ENCODE peak calls at places on chromosomes 7 and 10, in seven cellular contexts. H is A549, I is fibroblast of lung, T is psoas muscle, S is ovary, K is brain microvascular endothelial cell, D is left ventricle myocardium inferior. B is an unnamed sample.

GRCh38 chr7:37329940-37330339 is 118.7 kb downstream of the ELMO1 start:
- DNase-seq in H (no peak), I (no peak), T (no peak), S (no peak), K (no peak), D (no peak), B (no peak)

GRCh38 chr10:43294241-43294658 is 27.4 kb upstream of the RASGEF1A start:
- DNase-seq in H (no peak), I (no peak), T (no peak), S (no peak), K (no peak), D (no peak), B (no peak)

GRCh38 chr10:65952086-65952485 is 973.8 kb upstream of the LRRTM3 start:
- DNase-seq in H (no peak), I (no peak), T (no peak), S (no peak), K (no peak), D (no peak), B (no peak)

GRCh38 chr10:96619803-96620773 is 33.3 kb upstream of the TM9SF3 start:
- DNase-seq in H (no peak), I (peak), T (no peak), S (no peak), K (no peak), D (no peak), B (no peak)

GRCh38 chr10:60399343-60399742 is 9.7 kb upstream of the ANK3 start:
- DNase-seq in H (no peak), I (no peak), T (no peak), S (no peak), K (no peak), D (no peak), B (peak)

GRCh38 chr10:20988357-20988983 is 91.4 kb upstream of the NEBL start:
- DNase-seq in H (no peak), I (peak), T (no peak), S (no peak), K (no peak), D (no peak), B (no peak)

GRCh38 chr7:81845628-81846259 is 75.9 kb upstream of the HGF start:
- DNase-seq in H (no peak), I (peak), T (no peak), S (no peak), K (no peak), D (no peak), B (no peak)

GRCh38 chr7:34842782-34843181 is 184.8 kb downstream of the NPSR1 start:
- DNase-seq in H (no peak), I (no peak), T (no peak), S (no peak), K (peak), D (no peak), B (no peak)

GRCh38 chr7:95199779-95200558 is 124.4 kb downstream of the PON1 start:
- DNase-seq in H (peak), I (peak), T (peak), S (peak), K (peak), D (no peak), B (peak)

GRCh38 chr7:127907638-127908040 is 123.6 kb downstream of the LRRC4 start:
- DNase-seq in H (no peak), I (peak), T (no peak), S (no peak), K (peak), D (no peak), B (no peak)

GRCh38 chr7:155009570-155010157 is 6.7 kb upstream of the PAXIP1 start:
- DNase-seq in H (peak), I (no peak), T (no peak), S (no peak), K (no peak), D (no peak), B (no peak)

GRCh38 chr10:80100861-80101695 is 22.6 kb downstream of the TMEM254 start:
- DNase-seq in H (no peak), I (no peak), T (no peak), S (no peak), K (no peak), D (no peak), B (peak)

GRCh38 chr7:101085000-101085948 is at the start of gene TRIM56:
- DNase-seq in H (peak), I (peak), T (peak), S (peak), K (peak), D (peak), B (peak)

GRCh38 chr10:45418859-45419672 is 45.0 kb downstream of the ALOX5 start:
- DNase-seq in H (no peak), I (peak), T (peak), S (peak), K (peak), D (peak), B (no peak)

GRCh38 chr10:90658791-90659190 is 199.0 kb downstream of the HTR7 start:
- DNase-seq in H (no peak), I (no peak), T (no peak), S (no peak), K (no peak), D (no peak), B (no peak)
- TF ChIP-seq CTCF in H (no peak), I (no peak), T (no peak), S (no peak), K (peak), D (no peak), B (no peak)

GRCh38 chr7:137335814-137336213 is 7.7 kb downstream of the PTN start:
- DNase-seq in H (no peak), I (no peak), T (no peak), S (no peak), K (no peak), D (no peak), B (no peak)
- H3K27ac ChIP-seq in H (no peak), I (no peak), T (no peak), S (no peak), K (no peak), D (no peak), B (no peak)

DNA sequence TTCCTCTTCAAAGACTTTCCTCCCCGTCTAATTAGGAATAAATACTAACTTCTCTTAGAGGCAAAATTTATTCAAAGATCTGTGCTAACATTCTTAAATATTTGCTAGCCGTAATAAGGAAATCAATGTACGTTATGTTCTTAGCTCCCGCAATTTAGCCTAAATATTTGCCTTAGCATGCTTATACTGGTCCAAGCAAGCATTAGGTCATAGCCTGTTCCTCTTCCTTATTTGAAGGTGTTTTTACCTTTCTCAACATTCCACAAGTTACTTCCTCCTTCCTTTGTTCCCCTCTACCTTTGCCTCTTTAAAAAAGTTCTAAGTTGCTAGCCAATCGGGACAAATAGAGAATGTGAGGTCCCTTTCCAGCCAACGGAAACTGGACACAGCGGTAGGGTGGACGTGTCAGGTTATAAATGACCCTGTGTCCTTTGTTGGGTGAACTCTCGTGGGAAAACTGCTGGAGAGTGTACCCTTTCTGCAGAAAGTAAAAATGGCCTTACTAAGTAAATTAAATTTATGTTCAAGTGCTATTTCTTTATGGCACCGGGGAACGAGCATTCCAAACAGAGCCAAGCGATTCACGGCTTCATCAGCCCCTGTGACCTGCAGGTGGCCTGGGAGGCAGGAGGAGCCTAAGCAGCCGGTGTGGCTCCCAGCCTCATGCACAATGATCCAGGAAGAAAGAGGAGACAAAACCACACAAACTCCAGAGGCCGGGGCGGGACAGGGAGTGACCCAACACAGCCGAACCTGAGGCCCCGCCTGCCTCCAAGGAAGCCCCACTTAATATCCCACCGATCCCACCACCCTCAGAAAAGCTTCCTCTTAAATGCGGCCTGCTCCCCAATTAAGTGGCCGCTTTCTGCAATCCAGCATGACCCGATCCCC is 67.0 kb downstream of the ZRANB1 start:
- DNase-seq in H (no peak), I (no peak), T (no peak), S (no peak), K (no peak), D (peak), B (peak)
- TF ChIP-seq CTCF in H (no peak), I (no peak), T (no peak), S (no peak), K (no peak), D (no peak), B (no peak)

GRCh38 chr10:6059506-6059905 is 2.7 kb downstream of the IL2RA start:
- DNase-seq in H (no peak), I (no peak), T (no peak), S (no peak), K (no peak), D (no peak), B (no peak)
- H3K27ac ChIP-seq in H (no peak), I (no peak), T (no peak), S (no peak), K (no peak), D (no peak), B (no peak)

GRCh38 chr7:103446046-103446520 is at the start of gene SLC26A5:
- DNase-seq in H (no peak), I (no peak), T (no peak), S (no peak), K (no peak), D (no peak), B (peak)

GRCh38 chr7:103445228-103446020 is 583 bp downstream of the SLC26A5 start:
- DNase-seq in H (no peak), I (peak), T (no peak), S (no peak), K (no peak), D (no peak), B (no peak)

GRCh38 chr7:103447073-103447960 is 1.3 kb upstream of the SLC26A5 start:
- DNase-seq in H (peak), I (peak), T (no peak), S (no peak), K (peak), D (no peak), B (peak)
- TF ChIP-seq CTCF in H (peak), I (peak), T (peak), S (no peak), K (peak), D (peak), B (peak)

GRCh38 chr10:125761961-125762360 is 13.7 kb downstream of the MMP21 start:
- DNase-seq in H (no peak), I (no peak), T (no peak), S (no peak), K (no peak), D (no peak), B (no peak)
- H3K27ac ChIP-seq in H (no peak), I (no peak), T (no peak), S (no peak), K (no peak), D (no peak), B (no peak)

GRCh38 chr10:133097418-133097817 is 9.7 kb downstream of the ADGRA1 start:
- DNase-seq in H (no peak), I (no peak), T (no peak), S (no peak), K (no peak), D (no peak), B (no peak)
- TF ChIP-seq CTCF in H (no peak), I (no peak), T (no peak), S (no peak), K (no peak), D (no peak), B (no peak)

GRCh38 chr7:117087639-117088396 is 134.5 kb downstream of the ST7 start:
- DNase-seq in H (no peak), I (no peak), T (no peak), S (no peak), K (no peak), D (no peak), B (no peak)
- H3K27ac ChIP-seq in H (no peak), I (no peak), T (no peak), S (no peak), K (no peak), D (no peak), B (no peak)

DNA sequence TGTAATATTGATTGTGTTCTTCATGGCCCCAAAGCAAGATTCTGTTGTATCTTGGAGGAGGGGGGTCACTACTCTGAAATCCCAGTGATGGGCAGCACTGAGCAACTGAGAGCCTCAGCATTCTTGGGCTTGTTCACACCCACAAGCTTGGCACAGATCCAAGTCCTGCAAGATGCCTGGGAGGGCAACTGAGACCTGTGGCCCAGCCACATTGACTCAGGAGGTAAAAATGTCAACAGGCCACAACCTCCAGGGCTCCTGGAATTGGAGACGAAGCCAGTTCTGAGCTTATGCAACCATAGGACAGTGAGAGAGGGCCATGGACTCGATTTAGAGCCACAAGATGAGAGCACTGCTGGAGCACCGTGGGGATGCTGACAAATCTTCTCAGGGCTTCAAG is 3.1 kb upstream of the DOCK1 start:
- DNase-seq in H (peak), I (peak), T (no peak), S (no peak), K (peak), D (no peak), B (peak)
- TF ChIP-seq CTCF in H (no peak), I (peak), T (no peak), S (no peak), K (peak), D (no peak), B (no peak)

B was measured in RWPE1.